ENCODE peak calls at places on chromosomes 12 and 14, in seven cellular contexts. W is tibial nerve; Q is CD8-positive, alpha-beta memory T cell; M is left lung; P is naive thymus-derived CD4-positive, alpha-beta T cell; H is ovary; N is CD8-positive, alpha-beta T cell. D is an unnamed sample. For H3K4me1, the result is how much of the 10 kb centered on the place peaks cover.

GRCh38 chr12:80443974-80444666 is at the start of gene PTPRQ:
- DNase-seq in W (no peak), Q (no peak), M (no peak), P (no peak), H (no peak), N (no peak), D (no peak)

GRCh38 chr14:91554535-91555332 is 44.6 kb upstream of the PPP4R3A start:
- DNase-seq in W (no peak), Q (no peak), M (no peak), P (no peak), H (no peak), N (no peak), D (no peak)

GRCh38 chr12:85825751-85826150 is 10.5 kb downstream of the RASSF9 start:
- DNase-seq in W (no peak), Q (no peak), M (no peak), P (no peak), H (no peak), N (no peak), D (no peak)

GRCh38 chr14:67856806-67857205 is 37.2 kb downstream of the RAD51B start:
- DNase-seq in W (no peak), Q (no peak), M (no peak), P (no peak), H (no peak), N (no peak), D (no peak)

GRCh38 chr12:28104338-28104737 is 85.9 kb upstream of the CCDC91 start:
- DNase-seq in W (no peak), Q (no peak), M (no peak), P (no peak), H (no peak), N (no peak), D (no peak)

GRCh38 chr14:31219169-31219568 is 11.6 kb upstream of the HECTD1 start:
- DNase-seq in W (no peak), Q (no peak), M (no peak), P (no peak), H (no peak), N (no peak), D (no peak)

GRCh38 chr12:49636979-49637378 is 13.6 kb downstream of the PRPF40B start:
- DNase-seq in W (peak), Q (peak), M (no peak), P (peak), H (peak), N (no peak), D (peak)

GRCh38 chr12:52672321-52672933 is 7.8 kb downstream of the KRT1 start:
- DNase-seq in W (no peak), Q (no peak), M (no peak), P (no peak), H (no peak), N (no peak), D (no peak)

GRCh38 chr12:95634622-95635621 is 83.6 kb upstream of the USP44 start:
- DNase-seq in W (no peak), Q (no peak), M (no peak), P (no peak), H (no peak), N (no peak), D (peak)

GRCh38 chr12:7354521-7354920 is 50.6 kb downstream of the ACSM4 start:
- DNase-seq in W (no peak), Q (no peak), M (no peak), P (no peak), H (no peak), N (no peak), D (no peak)

GRCh38 chr12:70197362-70197744 is 45.9 kb upstream of the CNOT2 start:
- DNase-seq in W (no peak), Q (no peak), M (no peak), P (no peak), H (no peak), N (no peak), D (no peak)

GRCh38 chr14:104767634-104767918 is 14.6 kb downstream of the SIVA1 start:
- DNase-seq in W (no peak), Q (no peak), M (no peak), P (no peak), H (no peak), N (no peak), D (no peak)

GRCh38 chr12:116687888-116688287 is 50.0 kb downstream of the SPRING1 start:
- DNase-seq in W (no peak), Q (no peak), M (no peak), P (no peak), H (no peak), N (no peak), D (no peak)

GRCh38 chr14:79896009-79896408 is 315.3 kb downstream of the DIO2 start:
- DNase-seq in W (no peak), Q (no peak), M (no peak), P (no peak), H (no peak), N (no peak), D (no peak)

GRCh38 chr12:57888407-57889157 is 42.1 kb upstream of the CTDSP2 start:
- DNase-seq in W (no peak), Q (no peak), M (no peak), P (no peak), H (peak), N (no peak), D (no peak)

GRCh38 chr12:1993871-1994371 is 10.3 kb downstream of the DCP1B start:
- DNase-seq in W (no peak), Q (peak), M (no peak), P (no peak), H (no peak), N (no peak), D (no peak)

DNA sequence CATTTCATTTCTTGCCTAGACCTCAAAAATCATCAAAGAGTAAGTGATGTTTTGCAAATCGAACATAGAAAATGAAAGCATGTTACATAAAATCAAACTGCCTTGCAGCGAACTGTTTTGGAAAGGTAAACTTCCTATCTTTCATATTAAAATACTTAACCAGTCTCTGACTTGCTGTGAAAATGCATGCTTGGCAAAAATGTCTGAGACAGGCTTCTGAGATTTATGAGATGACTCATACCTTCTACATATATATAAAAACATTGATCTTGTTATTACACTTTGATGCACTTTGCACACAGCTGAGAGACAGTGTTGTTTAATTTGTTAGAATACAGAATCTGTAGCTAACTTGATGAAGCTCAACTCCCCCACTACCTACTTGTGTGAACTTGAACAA is 179.1 kb downstream of the KITLG start:
- DNase-seq in W (no peak), Q (no peak), M (no peak), P (no peak), H (no peak), N (no peak), D (no peak)
- H3K4me3 ChIP-seq in W (no peak), Q (no peak), M (no peak), P (no peak), H (no peak), N (no peak), D (no peak)

DNA sequence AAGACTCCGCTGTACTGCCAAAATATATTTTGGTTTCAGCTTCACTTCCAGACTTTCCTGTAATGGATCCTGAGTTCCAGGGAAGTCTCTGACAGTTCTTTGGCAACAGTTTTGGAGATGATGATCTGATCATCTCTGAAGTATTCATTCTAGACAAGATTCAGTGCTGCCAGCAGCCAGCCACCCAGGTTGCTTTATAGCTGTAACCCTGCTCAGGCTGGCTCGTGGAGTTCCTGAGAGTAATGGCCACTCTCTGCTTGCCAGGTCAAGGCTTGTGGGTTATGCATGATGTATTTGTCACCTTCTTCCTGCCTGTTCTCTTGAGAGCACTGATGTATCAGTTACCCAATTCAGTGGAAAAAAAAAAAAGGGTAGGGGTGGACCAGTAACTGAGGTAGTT is 124.3 kb downstream of the PPHLN1 start:
- DNase-seq in W (no peak), Q (no peak), M (no peak), P (no peak), H (no peak), N (no peak), D (no peak)
- H3K4me1 ChIP-seq in W (under half), Q (under half), M (under half), P (under half), H (under half), N (under half), D (under half)

GRCh38 chr12:113609692-113610469 is 138.2 kb upstream of the LHX5 start:
- DNase-seq in W (no peak), Q (no peak), M (no peak), P (no peak), H (no peak), N (no peak), D (no peak)
- H3K4me3 ChIP-seq in W (no peak), Q (no peak), M (no peak), P (no peak), H (no peak), N (no peak), D (no peak)

GRCh38 chr12:104689630-104690029 is 232.9 kb downstream of the CHST11 start:
- DNase-seq in W (no peak), Q (no peak), M (no peak), P (no peak), H (no peak), N (no peak), D (no peak)
- H3K4me1 ChIP-seq in W (under half), Q (half or more), M (under half), P (under half), H (under half), N (under half), D (under half)

GRCh38 chr14:24159777-24160498 is 1.1 kb upstream of the IRF9 start:
- DNase-seq in W (no peak), Q (no peak), M (peak), P (no peak), H (no peak), N (no peak), D (no peak)

GRCh38 chr14:24160850-24161804 is at the start of gene IRF9:
- DNase-seq in W (peak), Q (peak), M (peak), P (peak), H (peak), N (peak), D (peak)

GRCh38 chr14:24164591-24164991 is 3.5 kb downstream of the IRF9 start:
- DNase-seq in W (no peak), Q (no peak), M (peak), P (no peak), H (no peak), N (no peak), D (no peak)

GRCh38 chr14:24160499-24160849 is 591 bp upstream of the IRF9 start:
- DNase-seq in W (no peak), Q (no peak), M (no peak), P (no peak), H (no peak), N (no peak), D (no peak)

GRCh38 chr14:24162083-24162482 is 1.0 kb downstream of the IRF9 start:
- DNase-seq in W (no peak), Q (no peak), M (peak), P (no peak), H (no peak), N (no peak), D (peak)
- H3K4me3 ChIP-seq in W (peak), Q (peak), M (peak), P (peak), H (peak), N (peak), D (peak)

GRCh38 chr12:12219664-12220063 is 47.2 kb downstream of the LRP6 start:
- DNase-seq in W (no peak), Q (no peak), M (no peak), P (no peak), H (no peak), N (no peak), D (no peak)
- H3K4me1 ChIP-seq in W (under half), Q (under half), M (under half), P (under half), H (under half), N (under half), D (under half)

DNA sequence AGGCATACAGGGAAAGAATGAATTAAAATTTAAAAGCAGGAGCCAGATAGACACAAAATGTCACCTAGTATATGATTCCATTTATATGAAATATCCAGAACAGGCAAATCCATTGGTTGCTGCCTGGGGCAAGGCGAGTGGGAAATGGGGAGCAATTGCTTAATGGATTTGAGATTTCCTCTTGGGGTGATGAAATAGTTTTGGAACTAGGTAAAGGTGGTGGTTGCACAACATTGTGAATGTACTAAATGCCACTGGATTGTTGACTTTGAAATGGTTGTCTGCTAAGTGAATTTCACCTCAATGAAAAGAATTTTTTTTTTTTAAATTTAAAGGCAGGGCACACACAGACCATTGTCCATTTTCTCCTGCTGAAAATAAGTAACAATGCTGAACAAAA is 61.9 kb downstream of the ABCC9 start:
- DNase-seq in W (no peak), Q (no peak), M (no peak), P (no peak), H (no peak), N (no peak), D (no peak)
- H3K4me3 ChIP-seq in W (no peak), Q (no peak), M (no peak), P (no peak), H (no peak), N (no peak), D (no peak)

GRCh38 chr12:126781593-126781992 is 1485.4 kb upstream of the TMEM132C start:
- DNase-seq in W (no peak), Q (no peak), M (no peak), P (no peak), H (no peak), N (no peak), D (no peak)

GRCh38 chr12:126780343-126780742 is 1486.6 kb upstream of the TMEM132C start:
- DNase-seq in W (no peak), Q (no peak), M (no peak), P (no peak), H (no peak), N (no peak), D (no peak)

GRCh38 chr12:126784328-126784921 is 1482.5 kb upstream of the TMEM132C start:
- DNase-seq in W (no peak), Q (no peak), M (no peak), P (no peak), H (no peak), N (no peak), D (peak)

GRCh38 chr12:126782083-126782482 is 1484.9 kb upstream of the TMEM132C start:
- DNase-seq in W (no peak), Q (no peak), M (no peak), P (no peak), H (no peak), N (no peak), D (no peak)
- H3K4me1 ChIP-seq in W (under half), Q (under half), M (under half), P (under half), H (under half), N (under half), D (under half)

GRCh38 chr14:101972126-101972785 is 7.9 kb downstream of the DYNC1H1 start:
- DNase-seq in W (peak), Q (no peak), M (peak), P (no peak), H (peak), N (no peak), D (no peak)
- H3K4me3 ChIP-seq in W (no peak), Q (no peak), M (no peak), P (no peak), H (no peak), N (no peak), D (no peak)

D was measured in Peyer's patch.